ENCODE peak calls at places on chromosomes 11 and 22, in ten cellular contexts. P is D341Med, K is amygdala, W is chondrocyte, Q is KBM-7, X is AG20443, S is NCI-H146, B is NCI-H1417, R is activated T-cell treated with anti-CD3 and anti-CD28 coated beads for 48 hours, N is neural crest cell. C is an unnamed sample.

GRCh38 chr11:120061036-120061760 is 76.7 kb downstream of the TRIM29 start:
- DNase-seq in B (no peak), R (no peak), P (no peak), Q (no peak), X (no peak), N (no peak), S (no peak), K (no peak), W (no peak), C (no peak)

GRCh38 chr22:26496456-26496855 is 12.8 kb downstream of the SRRD start:
- DNase-seq in P (no peak), N (no peak), K (no peak), X (no peak), W (no peak), S (no peak), Q (no peak), R (no peak), B (no peak), C (no peak)

GRCh38 chr22:50569896-50570535 is 7.3 kb upstream of the SYCE3 start:
- DNase-seq in B (no peak), S (no peak), K (no peak), R (no peak), X (no peak), P (no peak), N (no peak), Q (no peak), W (no peak), C (no peak)

GRCh38 chr11:130514316-130514715 is 65.9 kb downstream of the ADAMTS15 start:
- DNase-seq in K (no peak), X (peak; percentile 47), N (no peak), Q (no peak), P (peak; percentile 4), W (no peak), S (no peak), R (no peak), B (no peak), C (no peak)

GRCh38 chr22:17198188-17199130 is 20.8 kb downstream of the ADA2 start:
- DNase-seq in N (peak; percentile 66), S (peak; percentile 62), P (no peak), Q (no peak), R (no peak), K (no peak), B (peak; percentile 52), X (no peak), W (no peak), C (no peak)

GRCh38 chr11:116312560-116313340 is 460.0 kb downstream of the BUD13 start:
- DNase-seq in K (peak; percentile 81), R (no peak), W (no peak), P (no peak), X (no peak), B (no peak), N (no peak), Q (no peak), S (peak; percentile 78), C (peak; percentile 89)

GRCh38 chr22:38923463-38924196 is 33.8 kb upstream of the APOBEC3A start:
- DNase-seq in B (peak; percentile 86), K (peak; percentile 83), W (no peak), Q (peak; percentile 54), R (no peak), P (peak; percentile 90), X (peak; percentile 85), S (peak; percentile 91), N (no peak), C (peak; percentile 91)

GRCh38 chr11:125423247-125423849 is 72.7 kb downstream of the FEZ1 start:
- DNase-seq in X (no peak), R (no peak), K (no peak), B (no peak), W (no peak), Q (no peak), P (no peak), S (no peak), N (no peak), C (no peak)

GRCh38 chr11:78212586-78213371 is 24.1 kb downstream of the USP35 start:
- DNase-seq in Q (no peak), B (no peak), P (no peak), N (no peak), S (no peak), R (no peak), K (peak; percentile 22), X (peak; percentile 51), W (no peak), C (no peak)

GRCh38 chr11:42407379-42407778 is 904.4 kb upstream of the API5 start:
- DNase-seq in X (no peak), W (no peak), Q (peak; percentile 24), P (no peak), S (peak; percentile 64), B (peak; percentile 94), K (peak; percentile 25), R (no peak), N (peak; percentile 66), C (peak; percentile 73)

GRCh38 chr22:40498454-40499186 is 128.2 kb downstream of the SGSM3 start:
- DNase-seq in P (no peak), X (peak; percentile 61), S (peak; percentile 23), N (no peak), R (no peak), W (no peak), B (no peak), Q (no peak), K (no peak), C (no peak)

GRCh38 chr11:118607401-118608267 is at the start of gene PHLDB1:
- DNase-seq in Q (peak; percentile 83), P (peak; percentile 82), S (peak; percentile 62), K (peak; percentile 88), B (peak; percentile 35), X (peak; percentile 80), N (peak; percentile 52), R (no peak), W (peak; percentile 82), C (peak; percentile 92)

GRCh38 chr11:66956689-66957290 is 1.4 kb downstream of the PC start:
- DNase-seq in S (no peak), K (peak; percentile 39), X (no peak), Q (peak; percentile 68), R (no peak), N (no peak), B (no peak), W (no peak), P (no peak), C (peak; percentile 75)

GRCh38 chr11:7239877-7240276 is 11.8 kb upstream of the SYT9 start:
- DNase-seq in W (no peak), B (no peak), R (no peak), Q (no peak), X (no peak), P (no peak), S (no peak), N (no peak), K (no peak), C (no peak)

GRCh38 chr11:8732276-8732675 is 49.7 kb downstream of the RPL27A start:
- DNase-seq in K (no peak), N (no peak), P (no peak), X (no peak), R (no peak), B (no peak), S (no peak), W (no peak), Q (no peak), C (no peak)

GRCh38 chr11:44574620-44575287 is 9.3 kb downstream of the CD82 start:
- DNase-seq in R (no peak), X (peak; percentile 88), B (no peak), Q (peak; percentile 79), P (no peak), S (no peak), K (no peak), W (no peak), N (no peak), C (no peak)

GRCh38 chr22:42881982-42882656 is 25.0 kb upstream of the ARFGAP3 start:
- DNase-seq in R (no peak), B (no peak), S (no peak), N (no peak), P (no peak), X (no peak), Q (no peak), W (no peak), K (no peak), C (no peak)

GRCh38 chr22:42431401-42432019 is 693 bp downstream of the NFAM1 start:
- DNase-seq in N (no peak), X (no peak), P (no peak), K (peak; percentile 29), W (no peak), S (no peak), B (no peak), R (no peak), Q (no peak), C (no peak)

GRCh38 chr11:3001496-3001895 is 9.4 kb upstream of the NAP1L4 start:
- DNase-seq in R (no peak), P (no peak), Q (no peak), W (no peak), K (peak; percentile 79), N (no peak), X (no peak), B (no peak), S (no peak), C (peak; percentile 85)

GRCh38 chr11:65501005-65501529 is 2.2 kb downstream of the MALAT1 start:
- DNase-seq in Q (no peak), B (no peak), S (no peak), R (no peak), N (no peak), P (no peak), W (no peak), K (no peak), X (no peak), C (no peak)

GRCh38 chr22:49183208-49183825 is 644.4 kb downstream of the BRD1 start:
- DNase-seq in W (peak; percentile 77), N (no peak), Q (no peak), B (no peak), X (no peak), P (no peak), S (no peak), K (no peak), R (no peak), C (no peak)

GRCh38 chr11:9765320-9766101 is 101.6 kb downstream of the SWAP70 start:
- DNase-seq in W (no peak), X (peak; percentile 60), N (no peak), Q (no peak), S (peak; percentile 80), K (no peak), R (no peak), B (no peak), P (no peak), C (no peak)

GRCh38 chr11:66570117-66570825 is 1.9 kb upstream of the CTSF start:
- DNase-seq in X (no peak), N (no peak), P (no peak), K (no peak), B (no peak), R (no peak), W (no peak), Q (no peak), S (no peak), C (no peak)

GRCh38 chr11:2259897-2260451 is 10.4 kb downstream of the ASCL2 start:
- DNase-seq in R (no peak), B (no peak), X (no peak), K (no peak), P (no peak), N (no peak), W (no peak), Q (no peak), S (no peak), C (no peak)

GRCh38 chr11:69939551-69940245 is 120.5 kb upstream of the FGF3 start:
- DNase-seq in Q (no peak), R (no peak), S (no peak), N (no peak), W (peak; percentile 73), K (no peak), B (no peak), X (no peak), P (no peak), C (peak; percentile 4)

GRCh38 chr11:128205796-128206195 is 381.6 kb downstream of the ETS1 start:
- DNase-seq in P (no peak), X (no peak), R (no peak), N (no peak), B (no peak), Q (no peak), S (no peak), W (no peak), K (no peak), C (no peak)

GRCh38 chr11:60792521-60792920 is 7.4 kb downstream of the MS4A10 start:
- DNase-seq in X (no peak), Q (no peak), R (no peak), N (no peak), K (no peak), P (no peak), B (no peak), W (peak; percentile 54), S (no peak), C (no peak)